ENCODE peak calls at places on chromosomes 7 and 10, in nine cellular contexts. V is hepatocyte, M is MM.1S, W is A673, S is A549, G is PC-3, C is kidney, Q is NT2/D1, U is left ventricle myocardium inferior. E is an unnamed sample. For H3K4me1 and H3K9me3, the result is how much of the 10 kb centered on the place peaks cover.

GRCh38 chr7:82932516-82932915 is 230.2 kb downstream of the PCLO start:
- DNase-seq in V (no peak), M (no peak), W (no peak), S (no peak), G (peak), C (no peak), Q (no peak), U (no peak), E (no peak)

GRCh38 chr10:77149001-77149400 is 488.6 kb downstream of the KCNMA1 start:
- DNase-seq in V (no peak), M (no peak), W (no peak), S (no peak), G (no peak), C (no peak), Q (no peak), U (no peak), E (no peak)

GRCh38 chr10:18204050-18204449 is 63.8 kb downstream of the CACNB2 start:
- DNase-seq in V (no peak), M (no peak), W (no peak), S (no peak), G (no peak), C (no peak), Q (no peak), U (no peak), E (no peak)

GRCh38 chr7:584122-584465 is 64.4 kb upstream of the PDGFA start:
- DNase-seq in V (no peak), M (no peak), W (no peak), S (no peak), G (no peak), C (peak), Q (no peak), U (no peak), E (no peak)

GRCh38 chr10:113540845-113541553 is 11.9 kb upstream of the HABP2 start:
- DNase-seq in V (peak), M (no peak), W (no peak), S (no peak), G (peak), C (no peak), Q (no peak), U (no peak), E (no peak)

GRCh38 chr10:95312264-95312663 is 21.5 kb upstream of the PDLIM1 start:
- DNase-seq in V (no peak), M (no peak), W (no peak), S (no peak), G (no peak), C (no peak), Q (no peak), U (no peak), E (no peak)

GRCh38 chr10:132482090-132482489 is 55.5 kb upstream of the INPP5A start:
- DNase-seq in V (peak), M (no peak), W (peak), S (no peak), G (peak), C (no peak), Q (peak), U (no peak), E (peak)

GRCh38 chr7:66535414-66536329 is 93.0 kb upstream of the KCTD7 start:
- DNase-seq in V (peak), M (no peak), W (no peak), S (no peak), G (no peak), C (no peak), Q (no peak), U (no peak), E (no peak)

GRCh38 chr10:75395955-75396860 is 5.4 kb downstream of the ZNF503 start:
- DNase-seq in V (peak), M (no peak), W (no peak), S (no peak), G (peak), C (peak), Q (no peak), U (peak), E (no peak)

GRCh38 chr7:132161231-132161915 is 414.9 kb downstream of the PLXNA4 start:
- DNase-seq in V (peak), M (no peak), W (no peak), S (no peak), G (no peak), C (no peak), Q (no peak), U (peak), E (no peak)

GRCh38 chr7:18796216-18796615 is 300.7 kb downstream of the HDAC9 start:
- DNase-seq in V (no peak), M (no peak), W (peak), S (no peak), G (no peak), C (no peak), Q (no peak), U (no peak), E (no peak)

GRCh38 chr7:18788026-18788425 is 292.5 kb downstream of the HDAC9 start:
- DNase-seq in V (no peak), M (no peak), W (peak), S (no peak), G (no peak), C (no peak), Q (no peak), U (no peak), E (no peak)

GRCh38 chr7:18798018-18798906 is 302.7 kb downstream of the HDAC9 start:
- DNase-seq in V (no peak), M (no peak), W (no peak), S (no peak), G (no peak), C (no peak), Q (no peak), U (no peak), E (no peak)

DNA sequence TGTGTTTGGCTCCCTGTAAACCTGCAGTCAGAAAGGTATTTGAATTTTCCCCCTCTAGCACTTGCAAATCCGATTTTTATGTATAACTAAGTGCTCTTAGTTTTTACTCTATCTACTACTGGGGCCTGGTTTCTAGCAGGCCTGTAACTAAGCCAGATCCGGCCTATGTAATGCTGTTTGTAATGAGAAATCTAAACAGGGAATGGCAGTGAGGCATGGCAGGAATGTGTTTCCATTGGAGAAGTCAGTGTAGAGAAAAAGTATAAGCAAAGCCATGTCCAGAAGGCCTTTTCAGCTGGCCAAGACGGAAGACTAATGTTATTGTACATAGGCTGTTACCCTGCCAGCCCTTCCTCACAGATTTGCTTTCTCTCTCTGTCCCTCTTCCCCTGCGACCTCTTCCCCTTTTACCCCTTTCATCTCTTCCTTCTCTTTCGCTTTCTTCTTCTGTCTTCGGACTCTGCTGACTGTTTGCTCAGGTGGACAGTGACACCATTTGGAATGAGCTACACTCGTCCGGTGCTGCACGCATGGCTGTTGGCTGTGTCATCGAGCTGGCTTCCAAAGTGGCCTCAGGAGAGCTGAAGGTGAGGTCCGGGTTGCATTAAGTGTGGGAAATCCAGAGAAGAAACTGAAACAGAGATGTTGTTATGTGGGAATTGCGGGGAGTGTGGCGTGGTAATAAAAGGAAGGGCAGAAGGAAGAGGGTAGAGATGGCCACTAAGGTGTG is 297.5 kb downstream of the HDAC9 start:
- DNase-seq in V (peak), M (no peak), W (no peak), S (no peak), G (no peak), C (no peak), Q (no peak), U (no peak), E (no peak)
- H3K4me3 ChIP-seq in V (no peak), M (no peak), W (no peak), S (no peak), G (no peak), C (no peak), Q (no peak), U (no peak), E (no peak)

GRCh38 chr10:104303594-104304178 is 34.6 kb downstream of the ITPRIP start:
- DNase-seq in V (no peak), M (no peak), W (no peak), S (no peak), G (no peak), C (no peak), Q (no peak), U (no peak), E (no peak)

GRCh38 chr10:104301907-104302690 is 33.1 kb downstream of the GSTO2 start:
- DNase-seq in V (no peak), M (no peak), W (no peak), S (no peak), G (no peak), C (no peak), Q (no peak), U (no peak), E (no peak)

GRCh38 chr10:104304927-104305326 is 33.3 kb downstream of the ITPRIP start:
- DNase-seq in V (no peak), M (no peak), W (no peak), S (no peak), G (peak), C (no peak), Q (no peak), U (no peak), E (no peak)

GRCh38 chr10:104306897-104307296 is 31.4 kb downstream of the ITPRIP start:
- DNase-seq in V (no peak), M (no peak), W (no peak), S (no peak), G (no peak), C (no peak), Q (no peak), U (no peak), E (no peak)

GRCh38 chr10:104304346-104304745 is 33.9 kb downstream of the ITPRIP start:
- DNase-seq in V (no peak), M (no peak), W (no peak), S (no peak), G (no peak), C (no peak), Q (no peak), U (no peak), E (no peak)
- H3K4me1 ChIP-seq in V (under half), M (under half), W (under half), S (under half), G (under half), C (under half), Q (under half), U (half or more), E (under half)

GRCh38 chr7:158976849-158977593 is 120.7 kb downstream of the DYNC2I1 start:
- DNase-seq in V (peak), M (peak), W (peak), S (peak), G (peak), C (peak), Q (peak), U (peak), E (no peak)
- H3K9me3 ChIP-seq in V (under half), M (under half), W (under half), S (under half), G (under half), C (under half), Q (under half), U (under half), E (under half)

DNA sequence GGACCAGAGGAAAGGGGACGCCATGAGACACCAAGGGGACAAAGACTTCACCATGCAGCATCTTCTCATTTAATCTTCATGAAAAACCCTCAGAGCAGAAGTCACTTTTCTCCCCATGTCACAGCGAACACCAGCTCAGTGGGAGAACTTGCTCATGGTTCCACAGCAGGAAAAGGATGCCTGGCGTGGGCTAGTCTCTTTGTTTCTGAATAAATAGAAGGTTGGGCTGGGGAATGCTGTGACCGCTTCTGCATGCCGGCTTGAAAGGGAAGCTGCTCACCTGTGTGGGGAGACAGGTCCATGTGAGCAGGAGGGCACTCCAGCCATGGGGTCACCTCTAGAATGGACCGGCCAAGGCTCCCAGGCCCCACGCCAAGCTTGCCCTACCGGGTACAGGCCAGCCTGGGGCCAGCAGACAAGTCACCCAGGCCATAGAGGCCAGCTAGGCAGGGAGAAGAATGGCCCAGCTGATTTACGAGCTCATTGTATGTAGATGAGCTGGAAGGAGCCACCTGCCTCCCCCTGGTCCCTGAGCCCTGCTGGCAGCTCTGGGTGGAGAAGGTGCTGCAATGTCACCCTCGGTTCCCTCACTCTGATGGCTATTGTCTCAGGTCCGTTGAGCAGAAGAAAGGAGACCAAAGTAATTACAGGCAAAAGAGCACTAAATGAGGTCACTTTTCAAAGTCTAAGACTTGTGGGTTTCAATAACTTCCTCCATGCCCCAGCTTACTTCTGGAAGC is 82.0 kb upstream of the PDZD8 start:
- DNase-seq in V (no peak), M (no peak), W (no peak), S (no peak), G (peak), C (no peak), Q (no peak), U (no peak), E (no peak)
- H3K4me3 ChIP-seq in V (no peak), M (no peak), W (no peak), S (no peak), G (no peak), C (no peak), Q (no peak), U (no peak), E (no peak)

GRCh38 chr10:102627141-102627445 is 17.2 kb upstream of the TRIM8 start:
- DNase-seq in V (no peak), M (no peak), W (no peak), S (no peak), G (no peak), C (no peak), Q (no peak), U (no peak), E (peak)
- H3K4me1 ChIP-seq in V (half or more), M (under half), W (under half), S (under half), G (under half), C (under half), Q (under half), U (half or more), E (half or more)

GRCh38 chr10:107152087-107152486 is 12.4 kb downstream of the SORCS1 start:
- DNase-seq in V (no peak), M (no peak), W (no peak), S (no peak), G (no peak), C (no peak), Q (no peak), U (no peak), E (no peak)
- H3K9me3 ChIP-seq in V (under half), M (under half), W (under half), S (under half), G (under half), C (under half), Q (under half), U (under half), E (under half)

GRCh38 chr7:6262206-6262605 is 10.2 kb downstream of the CYTH3 start:
- DNase-seq in V (no peak), M (no peak), W (peak), S (no peak), G (no peak), C (no peak), Q (no peak), U (no peak), E (no peak)
- H3K4me3 ChIP-seq in V (no peak), M (no peak), W (no peak), S (no peak), G (no peak), C (no peak), Q (no peak), U (no peak), E (no peak)

GRCh38 chr10:71753960-71754505 is 19.3 kb downstream of the VSIR start:
- DNase-seq in V (no peak), M (no peak), W (no peak), S (no peak), G (no peak), C (peak), Q (no peak), U (no peak), E (no peak)
- H3K4me1 ChIP-seq in V (under half), M (under half), W (under half), S (under half), G (under half), C (under half), Q (under half), U (half or more), E (under half)

DNA sequence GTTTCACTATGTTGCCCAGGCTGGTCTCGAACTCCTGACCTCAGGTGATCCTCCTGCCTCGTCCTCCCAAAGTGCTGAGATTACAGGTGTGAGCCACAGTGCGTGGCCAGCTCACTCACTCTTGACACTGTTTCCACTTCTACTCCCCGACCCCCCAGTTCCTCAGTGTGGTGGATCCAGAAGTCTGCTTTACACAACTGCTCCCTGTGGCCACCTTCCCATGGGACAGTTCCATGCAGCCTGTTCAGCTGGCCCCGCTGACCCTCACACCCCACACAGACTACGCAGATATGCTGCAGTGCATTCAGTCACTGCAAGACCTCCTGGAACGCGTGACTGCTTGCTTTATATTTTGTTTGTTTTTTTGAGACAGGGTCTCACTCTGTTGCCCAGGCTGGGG is 86.4 kb downstream of the SEPTIN14 start:
- DNase-seq in V (no peak), M (no peak), W (no peak), S (no peak), G (no peak), C (no peak), Q (no peak), U (no peak), E (no peak)
- H3K9me3 ChIP-seq in V (under half), M (under half), W (under half), S (under half), G (under half), C (under half), Q (under half), U (under half), E (under half)

E was measured in RWPE2.